ENCODE peak calls at places on chromosome 22, in four cellular contexts. D, M, G and V are unnamed samples.
A peak's percentile ranks its signal among the peaks of the same experiment; 100 is the strongest.

GRCh38 chr22:48414662-48415061 is 1413.0 kb downstream of the BRD1 start:
- DNase-seq in D (no peak), M (no peak), G (no peak), V (no peak)

GRCh38 chr22:42959472-42960145 is 55.3 kb downstream of the PACSIN2 start:
- DNase-seq in D (peak; percentile 30), M (peak; percentile 78), G (no peak), V (peak; percentile 41)

GRCh38 chr22:32771761-32772160 is 29.7 kb upstream of the TIMP3 start:
- DNase-seq in D (no peak), M (no peak), G (peak; percentile 66), V (no peak)

GRCh38 chr22:26476705-26477340 is 6.8 kb downstream of the HPS4 start:
- DNase-seq in D (no peak), M (no peak), G (no peak), V (no peak)

GRCh38 chr22:41512421-41513194 is 31.7 kb downstream of the POLR3H start:
- DNase-seq in D (no peak), M (no peak), G (peak; percentile 77), V (peak; percentile 66)

GRCh38 chr22:20159088-20159487 is 8.2 kb upstream of the CCDC188 start:
- DNase-seq in D (peak; percentile 72), M (no peak), G (no peak), V (peak; percentile 63)

GRCh38 chr22:33461698-33462434 is 403.7 kb upstream of the SYN3 start:
- DNase-seq in D (no peak), M (peak; percentile 15), G (no peak), V (no peak)

GRCh38 chr22:29096736-29097669 is 24.2 kb downstream of the KREMEN1 start:
- DNase-seq in D (no peak), M (no peak), G (no peak), V (peak; percentile 49)

GRCh38 chr22:25068701-25069100 is 116.2 kb downstream of the KIAA1671 start:
- DNase-seq in D (peak; percentile 64), M (no peak), G (no peak), V (peak; percentile 56)

GRCh38 chr22:38566726-38567504 is 3.1 kb downstream of the DMC1 start:
- DNase-seq in D (no peak), M (no peak), G (no peak), V (peak; percentile 52)

GRCh38 chr22:20169253-20169822 is 18.5 kb upstream of the CCDC188 start:
- DNase-seq in D (no peak), M (no peak), G (no peak), V (no peak)

GRCh38 chr22:48741540-48741939 is 1086.1 kb downstream of the BRD1 start:
- DNase-seq in D (no peak), M (no peak), G (no peak), V (no peak)

GRCh38 chr22:37282385-37282677 is at the start of gene CYTH4:
- DNase-seq in D (no peak), M (no peak), G (no peak), V (no peak)

GRCh38 chr22:23401910-23402274 is 178.2 kb downstream of the IGLL1 start:
- DNase-seq in D (no peak), M (no peak), G (no peak), V (no peak)

GRCh38 chr22:41928416-41929157 is 2.0 kb upstream of the TNFRSF13C start:
- DNase-seq in D (no peak), M (no peak), G (no peak), V (no peak)

GRCh38 chr22:33054276-33054675 is 3.9 kb downstream of the SYN3 start:
- DNase-seq in D (no peak), M (no peak), G (no peak), V (no peak)